ENCODE peak calls at places on chromosomes 13 and 19, in five cellular contexts. F is CD8-positive, alpha-beta memory T cell; V is activated CD4-positive, alpha-beta T cell treated with anti-CD3 and anti-CD28 coated beads for 24 hours; L is CD8-positive, alpha-beta T cell; A is fibroblast of pulmonary artery. U is an unnamed sample.

GRCh38 chr19:17220207-17220758 is 5.1 kb downstream of the USE1 start:
- DNase-seq in F (no peak), V (no peak), L (no peak), A (peak), U (no peak)

GRCh38 chr13:52751196-52751595 is 11.6 kb upstream of the CNMD start:
- DNase-seq in F (no peak), V (no peak), L (no peak), A (no peak), U (no peak)

GRCh38 chr19:49472936-49473335 is 1.1 kb upstream of the FLT3LG start:
- DNase-seq in F (no peak), V (no peak), L (no peak), A (no peak), U (no peak)

GRCh38 chr13:105406551-105406950 is 1128.9 kb downstream of the EFNB2 start:
- DNase-seq in F (no peak), V (no peak), L (no peak), A (no peak), U (no peak)

GRCh38 chr19:57927587-57927986 is 7.6 kb downstream of the ZNF418 start:
- DNase-seq in F (no peak), V (no peak), L (no peak), A (no peak), U (no peak)

GRCh38 chr13:30907167-30907761 is 1.2 kb downstream of the MEDAG start:
- DNase-seq in F (no peak), V (no peak), L (no peak), A (peak), U (no peak)

GRCh38 chr13:114049026-114049425 is 75.2 kb upstream of the C13orf46 start:
- DNase-seq in F (no peak), V (peak), L (peak), A (no peak), U (peak)

GRCh38 chr13:32426191-32426980 is 1.5 kb downstream of the N4BP2L1 start:
- DNase-seq in F (peak), V (peak), L (peak), A (no peak), U (no peak)

GRCh38 chr13:77832339-77833100 is 86.1 kb downstream of the EDNRB start:
- DNase-seq in F (no peak), V (no peak), L (no peak), A (peak), U (no peak)

GRCh38 chr13:97659602-97660001 is 225.6 kb downstream of the RAP2A start:
- DNase-seq in F (no peak), V (no peak), L (no peak), A (peak), U (no peak)

GRCh38 chr13:111335263-111335662 is 14.8 kb downstream of the TEX29 start:
- DNase-seq in F (no peak), V (no peak), L (no peak), A (no peak), U (no peak)

GRCh38 chr19:17794731-17795494 is at the start of gene B3GNT3:
- DNase-seq in F (peak), V (no peak), L (no peak), A (peak), U (no peak)

GRCh38 chr13:48333976-48334375 is 30.4 kb downstream of the RB1 start:
- DNase-seq in F (no peak), V (no peak), L (no peak), A (peak), U (no peak)

GRCh38 chr19:50531171-50531612 is 17.5 kb upstream of the ASPDH start:
- DNase-seq in F (no peak), V (no peak), L (no peak), A (no peak), U (no peak)

GRCh38 chr13:39350461-39350881 is 252.5 kb downstream of the LHFPL6 start:
- DNase-seq in F (no peak), V (no peak), L (no peak), A (no peak), U (no peak)